ENCODE peak calls at places on chromosomes 16 and 17, in eight cellular contexts. S is endothelial cell; U is activated CD4-positive, alpha-beta memory T cell treated with anti-CD3 and anti-CD28 coated beads, Interleukin-2, amount 10 ng/mL, durations not matched to agents 7 days and 5 days; N is MM.1S; M is activated CD4-positive, alpha-beta T cell treated with anti-CD3 and anti-CD28 coated beads, Interleukin-2, amount 10 ng/mL, durations not matched to agents 7 days and 5 days; Y is uterus; H is fibroblast of the aortic adventitia; I is lower leg skin. Q is an unnamed sample.

GRCh38 chr16:54253118-54253517 is 33.5 kb downstream of the IRX3 start:
- DNase-seq in N (no peak), U (no peak), S (no peak), H (no peak), Y (no peak), M (no peak), I (no peak), Q (no peak)

GRCh38 chr17:6831662-6832263 is at the start of gene TEKT1:
- DNase-seq in N (peak; percentile 50), S (peak; percentile 92), H (peak; percentile 51), M (peak; percentile 80), I (peak; percentile 79), Y (peak; percentile 38), U (peak; percentile 70), Q (peak; percentile 87)

GRCh38 chr17:13647551-13647950 is 45.8 kb upstream of the HS3ST3A1 start:
- DNase-seq in S (no peak), N (no peak), M (no peak), Y (no peak), H (peak; percentile 32), I (no peak), U (no peak), Q (no peak)

GRCh38 chr16:83402160-83402794 is 405.5 kb upstream of the HSBP1 start:
- DNase-seq in S (no peak), I (no peak), Y (no peak), M (no peak), N (no peak), U (no peak), H (peak; percentile 9), Q (no peak)

GRCh38 chr16:78230832-78231231 is 131.4 kb downstream of the WWOX start:
- DNase-seq in N (no peak), I (no peak), H (peak; percentile 5), M (no peak), S (no peak), U (no peak), Y (no peak), Q (peak; percentile 13)

GRCh38 chr17:80477647-80478478 is 1.5 kb upstream of the NPTX1 start:
- DNase-seq in U (peak; percentile 34), Y (peak; percentile 59), N (no peak), S (peak; percentile 67), H (peak; percentile 36), M (peak; percentile 48), I (no peak), Q (no peak)

GRCh38 chr17:1188812-1189211 is 9.0 kb upstream of the ABR start:
- DNase-seq in N (no peak), I (peak; percentile 95), H (peak; percentile 93), M (no peak), S (no peak), Y (peak; percentile 91), U (no peak), Q (peak; percentile 85)

GRCh38 chr16:4505356-4506153 is 29.4 kb downstream of the HMOX2 start:
- DNase-seq in I (no peak), H (no peak), Y (no peak), M (peak; percentile 89), U (peak; percentile 85), S (no peak), N (peak; percentile 81), Q (peak; percentile 46)

GRCh38 chr16:30958164-30959083 is 870 bp downstream of the SETD1A start:
- DNase-seq in S (peak; percentile 66), U (no peak), H (peak; percentile 48), M (peak; percentile 59), Y (peak; percentile 65), N (peak; percentile 41), I (no peak), Q (peak; percentile 52)

GRCh38 chr16:54538241-54538640 is 251.7 kb upstream of the IRX3 start:
- DNase-seq in I (no peak), H (peak; percentile 17), Y (no peak), N (no peak), M (no peak), U (no peak), S (no peak), Q (no peak)

GRCh38 chr17:28720247-28720996 is 637 bp downstream of the RPL23A start:
- DNase-seq in N (peak; percentile 58), S (no peak), U (peak; percentile 51), H (no peak), M (peak; percentile 47), Y (no peak), I (no peak), Q (no peak)

GRCh38 chr17:44915727-44916058 is 393 bp upstream of the GFAP start:
- DNase-seq in H (no peak), S (no peak), Y (no peak), M (no peak), I (no peak), N (no peak), U (no peak), Q (no peak)

GRCh38 chr16:474420-475122 is 49.1 kb downstream of the RAB11FIP3 start:
- DNase-seq in H (no peak), N (no peak), Y (no peak), U (no peak), I (no peak), M (no peak), S (no peak), Q (no peak)

GRCh38 chr16:2468142-2468724 is 2.9 kb upstream of the NTN3 start:
- DNase-seq in M (no peak), I (no peak), U (no peak), S (no peak), N (no peak), H (no peak), Y (no peak), Q (no peak)

GRCh38 chr16:23420011-23420410 is 33.0 kb downstream of the COG7 start:
- DNase-seq in H (no peak), U (no peak), N (no peak), I (no peak), Y (no peak), S (no peak), M (no peak), Q (no peak)

GRCh38 chr17:50799582-50799981 is 32.3 kb upstream of the ANKRD40CL start:
- DNase-seq in Y (no peak), S (no peak), M (no peak), I (no peak), U (no peak), H (no peak), N (no peak), Q (no peak)

GRCh38 chr17:4509402-4509801 is 10.7 kb downstream of the SPNS2 start:
- DNase-seq in N (peak; percentile 19), M (peak; percentile 61), Y (no peak), U (peak; percentile 60), S (no peak), I (no peak), H (no peak), Q (no peak)

GRCh38 chr16:85019659-85020245 is 7.8 kb upstream of the KIAA0513 start:
- DNase-seq in Y (peak; percentile 27), N (peak; percentile 80), H (peak; percentile 72), I (no peak), S (no peak), M (no peak), U (no peak), Q (peak; percentile 74)

GRCh38 chr17:82605939-82606600 is 42.2 kb downstream of the WDR45B start:
- DNase-seq in H (no peak), N (no peak), U (no peak), I (no peak), Y (no peak), S (no peak), M (no peak), Q (no peak)

GRCh38 chr17:69404398-69404797 is 10.1 kb upstream of the MAP2K6 start:
- DNase-seq in I (no peak), H (no peak), S (no peak), N (no peak), Y (no peak), U (no peak), M (no peak), Q (no peak)

GRCh38 chr16:67963325-67964321 is 4.8 kb downstream of the SLC12A4 start:
- DNase-seq in S (no peak), N (no peak), Y (peak; percentile 48), H (no peak), U (no peak), M (no peak), I (no peak), Q (no peak)

GRCh38 chr16:50102046-50102756 is 36.4 kb downstream of the HEATR3 start:
- DNase-seq in I (no peak), N (no peak), U (no peak), H (peak; percentile 12), Y (no peak), S (no peak), M (no peak), Q (no peak)

GRCh38 chr17:76667786-76668453 is 24.4 kb upstream of the ST6GALNAC1 start:
- DNase-seq in H (no peak), U (no peak), Y (no peak), M (no peak), I (no peak), S (no peak), N (no peak), Q (no peak)

GRCh38 chr17:83081561-83082201 is 2.3 kb downstream of the METRNL start:
- DNase-seq in I (peak; percentile 78), M (no peak), Y (peak; percentile 47), U (no peak), S (no peak), N (no peak), H (peak; percentile 88), Q (no peak)

GRCh38 chr16:3348547-3349167 is 7.0 kb upstream of the OR2C1 start:
- DNase-seq in I (no peak), N (peak; percentile 96), S (no peak), U (no peak), H (no peak), M (no peak), Y (no peak), Q (no peak)

GRCh38 chr17:43839670-43840101 is 6.7 kb upstream of the MPP3 start:
- DNase-seq in Y (no peak), I (no peak), H (no peak), M (no peak), N (no peak), U (no peak), S (no peak), Q (no peak)

GRCh38 chr16:81713295-81713772 is 65.8 kb upstream of the PLCG2 start:
- DNase-seq in M (no peak), S (no peak), N (no peak), H (no peak), Y (no peak), U (no peak), I (no peak), Q (no peak)

Q was measured in lung.